ENCODE peak calls at places on chromosomes 12 and 14, in eight cellular contexts. A is stimulated activated CD4-positive, alpha-beta T cell treated with anti-CD3 and anti-CD28 coated beads, Interleukin-12 subunit alpha, Interleukin-12 subunit beta, amount 100 ng/mL, for 24 hours; E is CD4-positive, CD25-positive, alpha-beta regulatory T cell; V is choroid plexus epithelial cell; W is stimulated activated CD8-positive, alpha-beta memory T cell treated with anti-CD3 and anti-CD28 coated beads, Interleukin-4, amount 100 ng/mL, for 1 hour; T is GM10248; D is D341Med; N is astrocyte. P is an unnamed sample.

GRCh38 chr12:105256921-105257320 is 20.9 kb upstream of the APPL2 start:
- DNase-seq in N (peak; percentile 88), E (no peak), A (no peak), W (no peak), D (no peak), V (peak; percentile 63), T (no peak), P (no peak)

GRCh38 chr14:94028450-94028826 is 2.3 kb downstream of the OTUB2 start:
- DNase-seq in V (no peak), D (no peak), W (no peak), A (no peak), T (peak; percentile 43), N (peak; percentile 62), E (peak; percentile 48), P (no peak)

GRCh38 chr14:90288646-90289355 is 32.4 kb downstream of the PSMC1 start:
- DNase-seq in T (peak; percentile 38), W (no peak), A (no peak), V (peak; percentile 49), D (peak; percentile 46), N (no peak), E (no peak), P (no peak)

GRCh38 chr12:7472060-7472459 is 28.1 kb upstream of the CD163L1 start:
- DNase-seq in D (no peak), T (no peak), W (no peak), V (no peak), N (no peak), E (no peak), A (no peak), P (no peak)

GRCh38 chr12:32501835-32502333 is 102.5 kb downstream of the FGD4 start:
- DNase-seq in E (no peak), W (no peak), T (no peak), V (peak; percentile 92), D (peak; percentile 91), A (no peak), N (peak; percentile 76), P (peak; percentile 97)

GRCh38 chr12:17139926-17140325 is 534.0 kb upstream of the LMO3 start:
- DNase-seq in N (no peak), D (no peak), W (no peak), T (no peak), E (no peak), A (no peak), V (no peak), P (no peak)

GRCh38 chr14:38944691-38945090 is 158.3 kb downstream of the SEC23A start:
- DNase-seq in N (no peak), E (no peak), D (no peak), T (no peak), V (no peak), A (no peak), W (no peak), P (no peak)

GRCh38 chr12:14216405-14217294 is 148.8 kb upstream of the ATF7IP start:
- DNase-seq in W (no peak), N (peak; percentile 11), D (no peak), V (peak; percentile 18), A (no peak), E (peak; percentile 53), T (no peak), P (no peak)

GRCh38 chr12:114392909-114393308 is 13.0 kb downstream of the TBX5 start:
- DNase-seq in D (no peak), N (no peak), A (no peak), T (no peak), W (no peak), V (no peak), E (no peak), P (no peak)

GRCh38 chr12:131808744-131809371 is 19.3 kb upstream of the MMP17 start:
- DNase-seq in V (peak; percentile 47), E (peak; percentile 82), W (no peak), N (no peak), T (peak; percentile 83), A (no peak), D (no peak), P (peak; percentile 61)

GRCh38 chr12:3195859-3196483 is 118.8 kb downstream of the TSPAN9 start:
- DNase-seq in E (no peak), D (no peak), V (no peak), N (no peak), T (no peak), W (no peak), A (no peak), P (no peak)